ENCODE peak calls at places on chromosome 9, in four cellular contexts. One of them, this sample, is unnamed.
A peak's percentile ranks its signal among the peaks of the same experiment; 100 is the strongest.

GRCh38 chr9:93028448-93029006 is 30.0 kb upstream of the SUSD3 start:
- DNase-seq in HCT116: no peak
- DNase-seq in aorta: no peak
- DNase-seq in GM23338: peak; percentile 38
- DNase-seq in this sample: no peak

GRCh38 chr9:131747352-131747751 is 7.5 kb upstream of the RAPGEF1 start:
- DNase-seq in aorta: no peak
- DNase-seq in GM23338: peak; percentile 74
- DNase-seq in HCT116: no peak
- DNase-seq in this sample: peak; percentile 29

GRCh38 chr9:124197177-124198095 is 60.3 kb upstream of the NEK6 start:
- DNase-seq in HCT116: no peak
- DNase-seq in GM23338: no peak
- DNase-seq in aorta: no peak
- DNase-seq in this sample: no peak

GRCh38 chr9:71861618-71862017 is 49.4 kb downstream of the ABHD17B start:
- DNase-seq in HCT116: no peak
- DNase-seq in GM23338: no peak
- DNase-seq in aorta: no peak
- DNase-seq in this sample: no peak

GRCh38 chr9:134923466-134923865 is 5.8 kb upstream of the FCN1 start:
- DNase-seq in HCT116: no peak
- DNase-seq in aorta: no peak
- DNase-seq in GM23338: no peak
- DNase-seq in this sample: no peak

GRCh38 chr9:73402081-73403028 is 250.7 kb downstream of the ANXA1 start:
- DNase-seq in GM23338: no peak
- DNase-seq in HCT116: no peak
- DNase-seq in aorta: no peak
- DNase-seq in this sample: no peak

GRCh38 chr9:137031904-137032639 is at the start of gene FUT7:
- DNase-seq in HCT116: no peak
- DNase-seq in aorta: no peak
- DNase-seq in GM23338: no peak
- DNase-seq in this sample: no peak

GRCh38 chr9:97176206-97176605 is 131.3 kb upstream of the CCDC180 start:
- DNase-seq in HCT116: no peak
- DNase-seq in aorta: no peak
- DNase-seq in GM23338: no peak
- DNase-seq in this sample: peak; percentile 57

GRCh38 chr9:109498195-109499060 is at the start of gene PTPN3:
- DNase-seq in aorta: peak; percentile 79
- DNase-seq in GM23338: peak; percentile 46
- DNase-seq in HCT116: no peak
- DNase-seq in this sample: no peak

GRCh38 chr9:87194471-87194870 is 247.2 kb upstream of the GAS1 start:
- DNase-seq in GM23338: no peak
- DNase-seq in HCT116: no peak
- DNase-seq in aorta: no peak
- DNase-seq in this sample: no peak

GRCh38 chr9:37550781-37551180 is 25.4 kb downstream of the FBXO10 start:
- DNase-seq in GM23338: no peak
- DNase-seq in aorta: no peak
- DNase-seq in HCT116: no peak
- DNase-seq in this sample: no peak

GRCh38 chr9:94017939-94018531 is 62.9 kb upstream of the BARX1 start:
- DNase-seq in HCT116: no peak
- DNase-seq in GM23338: no peak
- DNase-seq in aorta: no peak
- DNase-seq in this sample: no peak

GRCh38 chr9:137604345-137605145 is 941 bp upstream of the ARRDC1 start:
- DNase-seq in HCT116: no peak
- DNase-seq in GM23338: peak; percentile 35
- DNase-seq in aorta: peak; percentile 79
- DNase-seq in this sample: no peak

GRCh38 chr9:124256517-124257069 is 1.2 kb upstream of the NEK6 start:
- DNase-seq in aorta: peak; percentile 48
- DNase-seq in GM23338: no peak
- DNase-seq in HCT116: no peak
- DNase-seq in this sample: peak; percentile 79

GRCh38 chr9:114282926-114283325 is 40.0 kb upstream of the ORM1 start:
- DNase-seq in aorta: peak; percentile 36
- DNase-seq in HCT116: no peak
- DNase-seq in GM23338: no peak
- DNase-seq in this sample: peak; percentile 63

GRCh38 chr9:115264333-115264732 is 146.4 kb upstream of the TNC start:
- DNase-seq in GM23338: no peak
- DNase-seq in HCT116: no peak
- DNase-seq in aorta: no peak
- DNase-seq in this sample: no peak

GRCh38 chr9:71758785-71759184 is 9.5 kb downstream of the CEMIP2 start:
- DNase-seq in HCT116: peak; percentile 54
- DNase-seq in GM23338: no peak
- DNase-seq in aorta: no peak
- DNase-seq in this sample: peak; percentile 50

GRCh38 chr9:134724231-134724911 is 82.8 kb downstream of the COL5A1 start:
- DNase-seq in HCT116: no peak
- DNase-seq in aorta: no peak
- DNase-seq in GM23338: no peak
- DNase-seq in this sample: no peak

GRCh38 chr9:2657427-2657826 is 35.8 kb downstream of the VLDLR start:
- DNase-seq in aorta: no peak
- DNase-seq in GM23338: no peak
- DNase-seq in HCT116: no peak
- DNase-seq in this sample: no peak

GRCh38 chr9:108668191-108668940 is 187.4 kb downstream of the ACTL7B start:
- DNase-seq in HCT116: no peak
- DNase-seq in aorta: no peak
- DNase-seq in GM23338: no peak
- DNase-seq in this sample: no peak

GRCh38 chr9:96158909-96159575 is 142.9 kb downstream of the HSD17B3 start:
- DNase-seq in GM23338: no peak
- DNase-seq in aorta: no peak
- DNase-seq in HCT116: no peak
- DNase-seq in this sample: no peak

GRCh38 chr9:110152704-110153374 is 55.1 kb downstream of the C9orf152 start:
- DNase-seq in HCT116: peak; percentile 27
- DNase-seq in aorta: no peak
- DNase-seq in GM23338: peak; percentile 87
- DNase-seq in this sample: peak; percentile 83

GRCh38 chr9:20853866-20854265 is 169.8 kb downstream of the FOCAD start:
- DNase-seq in GM23338: no peak
- DNase-seq in HCT116: no peak
- DNase-seq in aorta: no peak
- DNase-seq in this sample: no peak

GRCh38 chr9:137590469-137591383 is at the start of gene ZMYND19:
- DNase-seq in HCT116: peak; percentile 62
- DNase-seq in aorta: peak; percentile 96
- DNase-seq in GM23338: peak; percentile 93
- DNase-seq in this sample: peak; percentile 85

GRCh38 chr9:114653556-114654159 is 3.9 kb downstream of the TEX53 start:
- DNase-seq in aorta: no peak
- DNase-seq in GM23338: peak; percentile 90
- DNase-seq in HCT116: peak; percentile 57
- DNase-seq in this sample: peak; percentile 90

GRCh38 chr9:117464941-117465616 is 50.2 kb upstream of the ASTN2 start:
- DNase-seq in GM23338: no peak
- DNase-seq in HCT116: no peak
- DNase-seq in aorta: no peak
- DNase-seq in this sample: peak; percentile 36

GRCh38 chr9:104746285-104746684 is 1.2 kb upstream of the NIPSNAP3A start:
- DNase-seq in aorta: no peak
- DNase-seq in HCT116: no peak
- DNase-seq in GM23338: no peak
- DNase-seq in this sample: no peak

GRCh38 chr9:107345327-107345726 is 62.2 kb downstream of the RAD23B start:
- DNase-seq in HCT116: no peak
- DNase-seq in GM23338: no peak
- DNase-seq in aorta: no peak
- DNase-seq in this sample: no peak

GRCh38 chr9:109100543-109101201 is 19.1 kb downstream of the TMEM245 start:
- DNase-seq in aorta: no peak
- DNase-seq in HCT116: no peak
- DNase-seq in GM23338: no peak
- DNase-seq in this sample: no peak

DNA sequence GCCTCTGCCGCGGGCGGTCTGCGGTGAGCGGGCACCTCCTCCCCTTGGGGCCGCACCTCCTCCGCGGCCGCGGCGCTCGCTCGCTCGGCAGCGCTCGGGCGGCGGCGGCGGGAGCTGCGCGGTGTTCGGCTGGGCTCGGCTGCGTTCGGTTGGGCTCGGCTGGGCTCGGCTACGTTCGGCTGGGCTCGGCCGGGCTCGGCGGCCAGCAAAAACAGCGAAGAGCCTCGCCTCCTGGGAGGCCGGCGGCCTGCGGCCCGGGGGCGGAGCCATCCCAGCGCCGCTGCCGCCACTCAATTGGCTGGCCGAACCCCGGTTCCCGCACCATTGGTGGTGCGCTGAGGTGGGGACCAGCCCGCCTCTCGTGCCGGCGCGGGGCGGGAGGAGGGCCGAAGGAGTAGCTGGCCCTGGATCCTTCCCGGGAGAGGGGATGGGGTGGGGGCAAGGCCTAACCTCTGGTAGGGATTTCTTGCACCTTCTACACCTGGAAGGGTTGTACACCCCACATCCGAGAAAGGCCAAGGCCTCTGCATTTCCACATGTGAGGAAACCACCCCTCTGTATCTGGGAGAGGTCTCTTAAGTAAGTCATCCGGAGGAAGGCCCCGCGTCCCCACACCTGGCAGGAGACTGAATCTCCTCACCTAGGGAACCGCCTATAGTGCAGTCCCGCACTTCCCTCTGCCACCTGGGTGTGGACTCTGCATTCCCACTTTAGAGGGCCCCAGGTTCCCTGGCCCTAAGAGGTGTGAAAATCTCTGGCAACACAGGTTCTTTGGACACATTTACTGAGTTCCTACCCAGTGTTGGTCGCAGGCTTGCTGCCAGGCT is at the start of gene ENHO:
- DNase-seq in GM23338: peak; percentile 94
- DNase-seq in aorta: peak; percentile 97
- DNase-seq in HCT116: peak; percentile 76
- DNase-seq in this sample: peak; percentile 81
- H3K27ac ChIP-seq in GM23338: no peak within 1 kb of the TSS
- H3K27ac ChIP-seq in aorta: no peak within 1 kb of the TSS
- H3K27ac ChIP-seq in HCT116: no peak within 1 kb of the TSS
- H3K27ac ChIP-seq in this sample: no peak within 1 kb of the TSS

GRCh38 chr9:76655121-76655531 is 109.1 kb upstream of the PCA3 start:
- DNase-seq in HCT116: no peak
- DNase-seq in aorta: no peak
- DNase-seq in GM23338: no peak
- DNase-seq in this sample: no peak

GRCh38 chr9:76657265-76657664 is 107.0 kb upstream of the PCA3 start:
- DNase-seq in aorta: no peak
- DNase-seq in GM23338: no peak
- DNase-seq in HCT116: no peak
- DNase-seq in this sample: no peak

GRCh38 chr9:76654575-76654974 is 109.7 kb upstream of the PCA3 start:
- DNase-seq in GM23338: no peak
- DNase-seq in aorta: no peak
- DNase-seq in HCT116: no peak
- DNase-seq in this sample: no peak

GRCh38 chr9:76654051-76654461 is 110.2 kb upstream of the PCA3 start:
- DNase-seq in aorta: no peak
- DNase-seq in GM23338: no peak
- DNase-seq in HCT116: no peak
- DNase-seq in this sample: no peak

DNA sequence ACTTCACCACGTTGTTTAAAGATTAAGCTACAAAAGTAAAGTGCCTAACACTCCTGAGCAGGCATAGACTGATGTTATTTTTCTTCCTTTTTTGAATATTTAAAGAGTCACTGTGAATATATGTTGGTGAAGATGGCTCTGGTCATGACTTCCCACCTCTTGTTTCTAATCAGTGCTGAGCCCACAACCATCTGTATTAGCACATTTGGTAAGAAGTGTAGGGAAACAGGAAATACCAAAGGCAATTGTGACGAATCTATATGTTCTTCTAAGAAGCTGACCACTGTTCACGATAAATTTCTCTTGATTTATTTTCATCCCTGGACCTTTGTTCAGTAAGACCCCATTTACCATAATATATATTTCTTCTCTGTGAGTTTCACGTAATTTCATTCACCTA is 108.3 kb upstream of the PCA3 start:
- DNase-seq in aorta: no peak
- DNase-seq in GM23338: no peak
- DNase-seq in HCT116: no peak
- DNase-seq in this sample: no peak
- H3K4me3 ChIP-seq in aorta: no peak overlapping the region
- H3K4me3 ChIP-seq in GM23338: no peak overlapping the region
- H3K4me3 ChIP-seq in HCT116: no peak overlapping the region
- H3K4me3 ChIP-seq in this sample: no peak overlapping the region

GRCh38 chr9:136009516-136009915 is 48.3 kb upstream of the UBAC1 start:
- DNase-seq in HCT116: no peak
- DNase-seq in GM23338: no peak
- DNase-seq in aorta: no peak
- DNase-seq in this sample: no peak

GRCh38 chr9:136008693-136008997 is 47.5 kb upstream of the UBAC1 start:
- DNase-seq in aorta: no peak
- DNase-seq in HCT116: no peak
- DNase-seq in GM23338: no peak
- DNase-seq in this sample: no peak

GRCh38 chr9:136011376-136011702 is 50.2 kb upstream of the UBAC1 start:
- DNase-seq in HCT116: no peak
- DNase-seq in GM23338: no peak
- DNase-seq in aorta: no peak
- DNase-seq in this sample: no peak

GRCh38 chr9:136010615-136011341 is 49.6 kb upstream of the UBAC1 start:
- DNase-seq in HCT116: no peak
- DNase-seq in GM23338: no peak
- DNase-seq in aorta: no peak
- DNase-seq in this sample: no peak

GRCh38 chr9:136010176-136010575 is 49.0 kb upstream of the UBAC1 start:
- DNase-seq in HCT116: no peak
- DNase-seq in GM23338: no peak
- DNase-seq in aorta: no peak
- DNase-seq in this sample: no peak
- H3K36me3 ChIP-seq in HCT116: no peaks in the 10 kb centered on the region
- H3K36me3 ChIP-seq in GM23338: no peaks in the 10 kb centered on the region
- H3K36me3 ChIP-seq in aorta: no peaks in the 10 kb centered on the region
- H3K36me3 ChIP-seq in this sample: no peaks in the 10 kb centered on the region

DNA sequence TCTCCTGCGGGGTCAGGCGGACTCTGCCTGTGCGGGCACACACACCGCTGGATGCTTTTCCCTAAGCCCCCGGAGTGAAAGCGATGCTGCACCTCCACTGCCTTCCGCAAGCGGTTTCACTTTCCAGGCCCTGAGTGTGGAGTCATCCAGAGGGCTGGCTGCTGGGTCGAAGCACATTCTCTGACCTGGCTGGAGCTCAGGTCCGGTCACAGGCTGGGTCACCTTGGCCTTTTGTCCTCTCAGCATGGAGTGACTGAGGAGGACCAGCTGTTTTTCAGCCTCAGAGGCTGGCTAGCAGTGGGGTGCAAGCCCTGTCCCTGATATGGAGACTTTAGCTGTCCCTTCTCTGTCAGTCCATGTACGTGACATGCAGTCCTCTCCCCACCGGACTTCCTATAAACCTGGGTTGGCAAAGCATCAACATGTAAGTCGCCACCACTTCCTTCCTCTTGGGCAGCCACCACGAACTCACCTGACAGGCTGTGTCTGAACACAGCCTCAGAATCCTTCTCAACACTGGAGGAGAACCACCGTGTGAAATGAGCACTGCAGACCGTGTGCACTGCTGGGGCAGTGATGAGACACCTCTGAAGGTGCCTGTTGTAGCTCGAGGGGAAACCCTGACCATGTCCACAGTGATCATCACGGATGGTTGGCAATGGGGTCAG is 51.3 kb downstream of the GADD45G start:
- DNase-seq in aorta: no peak
- DNase-seq in HCT116: no peak
- DNase-seq in GM23338: no peak
- DNase-seq in this sample: no peak
- H3K27ac ChIP-seq in aorta: no peak overlapping the region
- H3K27ac ChIP-seq in HCT116: no peak overlapping the region
- H3K27ac ChIP-seq in GM23338: no peak overlapping the region
- H3K27ac ChIP-seq in this sample: no peak overlapping the region